ENCODE peak calls at places on chromosomes 12 and 14, in eight cellular contexts. Z is transverse colon, L is endothelial cell of umbilical vein, F is body of pancreas, H is tibial nerve, N is adrenal gland, K is stomach, Q is heart left ventricle. W is an unnamed sample. For H3K36me3, the result is how much of the 10 kb centered on the place peaks cover.

GRCh38 chr14:103023881-103024473 is 33.4 kb downstream of the CDC42BPB start:
- DNase-seq in K (no peak), H (no peak), L (peak), F (no peak), Q (peak), N (no peak), Z (no peak), W (no peak)

GRCh38 chr12:123115409-123116111 is 35.3 kb downstream of the PITPNM2 start:
- DNase-seq in L (no peak), Z (peak), N (peak), K (no peak), F (peak), Q (peak), H (peak), W (no peak)

GRCh38 chr14:100622234-100622633 is 35.0 kb upstream of the BEGAIN start:
- DNase-seq in Q (peak), H (no peak), K (no peak), F (peak), Z (peak), N (peak), L (no peak), W (peak)

GRCh38 chr12:100995201-100995600 is 200.6 kb downstream of the ANO4 start:
- DNase-seq in K (no peak), Q (no peak), L (no peak), N (no peak), Z (no peak), F (no peak), H (no peak), W (no peak)

GRCh38 chr14:106613256-106613655 is 1086.9 kb downstream of the TMEM121 start:
- DNase-seq in K (no peak), N (no peak), Q (no peak), H (no peak), L (no peak), F (no peak), Z (no peak), W (no peak)

GRCh38 chr12:56759270-56759908 is 3.7 kb upstream of the HSD17B6 start:
- DNase-seq in L (no peak), Q (no peak), K (no peak), H (no peak), Z (no peak), N (no peak), F (no peak), W (no peak)

GRCh38 chr14:32985881-32986280 is 47.2 kb downstream of the NPAS3 start:
- DNase-seq in F (no peak), Z (peak), K (no peak), N (no peak), Q (peak), H (no peak), L (no peak), W (no peak)

GRCh38 chr12:26319511-26319910 is 124.1 kb downstream of the SSPN start:
- DNase-seq in K (no peak), L (no peak), N (peak), Z (no peak), F (peak), H (peak), Q (peak), W (no peak)

GRCh38 chr14:95156765-95157194 is 549 bp downstream of the DICER1 start:
- DNase-seq in N (no peak), K (peak), Q (peak), H (no peak), F (peak), L (peak), Z (peak), W (peak)

GRCh38 chr12:69872804-69873203 is 47.8 kb downstream of the MYRFL start:
- DNase-seq in Q (no peak), N (no peak), L (peak), Z (no peak), H (no peak), K (no peak), F (no peak), W (no peak)

GRCh38 chr12:13435535-13435934 is 239.0 kb downstream of the EMP1 start:
- DNase-seq in K (no peak), Q (no peak), L (no peak), H (no peak), Z (no peak), N (no peak), F (no peak), W (no peak)

GRCh38 chr12:22899184-22899583 is 274.2 kb downstream of the ETNK1 start:
- DNase-seq in L (no peak), Q (no peak), N (no peak), Z (no peak), K (no peak), F (no peak), H (no peak), W (no peak)

GRCh38 chr14:100524233-100524932 is 62.8 kb downstream of the BEGAIN start:
- DNase-seq in N (no peak), Q (no peak), Z (no peak), F (no peak), H (no peak), L (no peak), K (peak), W (no peak)

GRCh38 chr14:34461334-34462131 is 507 bp downstream of the SPTSSA start:
- DNase-seq in K (peak), N (peak), Q (peak), H (peak), Z (peak), F (peak), L (peak), W (peak)

GRCh38 chr14:95601650-95602049 is 66.8 kb downstream of the GLRX5 start:
- DNase-seq in F (no peak), N (no peak), Z (no peak), Q (no peak), K (no peak), H (no peak), L (no peak), W (no peak)

GRCh38 chr12:96078281-96078761 is 42.9 kb upstream of the LTA4H start:
- DNase-seq in F (peak), Q (peak), H (no peak), L (peak), Z (no peak), K (peak), N (peak), W (peak)

GRCh38 chr14:103121161-103121845 is 2.0 kb upstream of the TNFAIP2 start:
- DNase-seq in Z (peak), L (peak), F (no peak), N (peak), Q (peak), K (no peak), H (peak), W (peak)

GRCh38 chr12:49868952-49869815 is 26.3 kb upstream of the BCDIN3D start:
- DNase-seq in K (peak), Q (peak), F (peak), Z (peak), N (peak), H (peak), L (peak), W (no peak)

GRCh38 chr14:94748667-94749347 is 21.1 kb downstream of the GSC start:
- DNase-seq in Z (peak), K (peak), N (no peak), Q (no peak), H (no peak), L (no peak), F (peak), W (no peak)

GRCh38 chr14:77040995-77041744 is 12.7 kb upstream of the IRF2BPL start:
- DNase-seq in Q (no peak), N (no peak), L (no peak), Z (peak), H (no peak), K (no peak), F (peak), W (no peak)

GRCh38 chr12:104263580-104264358 is 39.8 kb upstream of the EID3 start:
- DNase-seq in F (no peak), H (no peak), Q (no peak), Z (no peak), N (no peak), L (no peak), K (no peak), W (no peak)

GRCh38 chr14:31926123-31926522 is 151.0 kb upstream of the ARHGAP5 start:
- DNase-seq in F (no peak), K (no peak), N (no peak), H (no peak), Z (no peak), L (peak), Q (no peak), W (no peak)

GRCh38 chr14:89340200-89340667 is 76.8 kb downstream of the FOXN3 start:
- DNase-seq in N (no peak), H (no peak), Z (no peak), Q (no peak), F (no peak), K (no peak), L (no peak), W (no peak)

GRCh38 chr12:21478756-21479455 is 22.5 kb downstream of the RECQL start:
- DNase-seq in H (no peak), K (no peak), L (no peak), Q (no peak), Z (no peak), F (no peak), N (no peak), W (no peak)

GRCh38 chr12:126742326-126742725 is 1524.6 kb upstream of the TMEM132C start:
- DNase-seq in L (no peak), F (no peak), N (no peak), H (no peak), Z (no peak), Q (no peak), K (no peak), W (no peak)

GRCh38 chr14:79369359-79370332 is 841.7 kb downstream of the DIO2 start:
- DNase-seq in L (peak), H (no peak), N (peak), K (no peak), F (peak), Z (no peak), Q (no peak), W (no peak)

GRCh38 chr12:47207829-47208248 is 128.1 kb upstream of the AMIGO2 start:
- DNase-seq in L (no peak), F (no peak), N (no peak), Q (no peak), K (no peak), Z (no peak), H (no peak), W (no peak)

GRCh38 chr12:4809449-4810218 is 89.4 kb downstream of the GALNT8 start:
- DNase-seq in Z (no peak), H (no peak), L (no peak), N (no peak), K (no peak), Q (no peak), F (no peak), W (no peak)

GRCh38 chr12:45464699-45465098 is 248.8 kb downstream of the ANO6 start:
- DNase-seq in K (no peak), F (no peak), H (no peak), Q (no peak), L (no peak), N (no peak), Z (no peak), W (no peak)

GRCh38 chr12:5718680-5719079 is 226.4 kb downstream of the ANO2 start:
- DNase-seq in L (peak), K (no peak), H (no peak), F (peak), Q (peak), N (no peak), Z (no peak), W (no peak)

DNA sequence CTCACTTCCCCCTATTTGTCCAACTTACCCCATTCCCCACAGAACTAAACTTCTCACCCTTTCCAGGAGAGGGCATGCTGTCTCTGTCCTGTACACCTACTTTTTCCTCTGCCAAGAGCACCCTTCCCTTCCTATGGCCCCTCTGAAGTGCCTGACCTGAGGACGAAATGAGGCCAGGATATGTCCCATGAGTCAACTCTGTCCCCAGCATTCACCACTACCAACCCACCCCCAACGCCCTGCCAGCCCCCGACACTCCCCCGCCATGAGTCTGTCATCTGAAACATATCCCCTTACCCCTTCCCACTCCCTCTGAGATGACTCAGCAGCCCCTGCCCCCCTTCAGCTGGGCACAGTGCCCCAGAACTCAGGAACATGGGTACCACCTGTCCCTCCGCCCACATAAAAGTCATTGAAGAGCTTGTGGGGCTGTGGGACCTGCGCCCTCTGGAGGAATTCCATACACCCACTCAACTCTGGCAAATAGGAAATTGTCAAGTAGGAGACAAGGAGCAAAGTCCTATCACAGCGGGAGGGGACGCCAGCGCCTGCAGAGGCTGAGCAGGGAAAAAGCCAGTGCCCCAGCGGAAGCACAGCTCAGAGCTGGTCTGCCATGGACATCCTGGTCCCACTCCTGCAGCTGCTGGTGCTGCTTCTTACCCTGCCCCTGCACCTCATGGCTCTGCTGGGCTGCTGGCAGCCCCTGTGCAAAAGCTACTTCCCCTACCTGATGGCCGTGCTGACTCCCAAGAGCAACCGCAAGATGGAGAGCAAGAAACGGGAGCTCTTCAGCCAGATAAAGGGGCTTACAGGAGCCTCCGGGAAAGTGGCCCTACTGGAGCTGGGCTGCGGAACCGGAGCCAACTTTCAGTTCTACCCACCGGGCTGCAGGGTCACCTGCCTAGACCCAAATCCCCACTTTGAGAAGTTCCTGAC is 26.3 kb downstream of the ITGA7 start:
- DNase-seq in Q (peak), N (peak), F (peak), K (peak), H (no peak), L (peak), Z (peak), W (peak)
- TF ChIP-seq CTCF in Q (peak), N (peak), F (peak), K (no peak), H (peak), L (peak), Z (peak), W (peak)

DNA sequence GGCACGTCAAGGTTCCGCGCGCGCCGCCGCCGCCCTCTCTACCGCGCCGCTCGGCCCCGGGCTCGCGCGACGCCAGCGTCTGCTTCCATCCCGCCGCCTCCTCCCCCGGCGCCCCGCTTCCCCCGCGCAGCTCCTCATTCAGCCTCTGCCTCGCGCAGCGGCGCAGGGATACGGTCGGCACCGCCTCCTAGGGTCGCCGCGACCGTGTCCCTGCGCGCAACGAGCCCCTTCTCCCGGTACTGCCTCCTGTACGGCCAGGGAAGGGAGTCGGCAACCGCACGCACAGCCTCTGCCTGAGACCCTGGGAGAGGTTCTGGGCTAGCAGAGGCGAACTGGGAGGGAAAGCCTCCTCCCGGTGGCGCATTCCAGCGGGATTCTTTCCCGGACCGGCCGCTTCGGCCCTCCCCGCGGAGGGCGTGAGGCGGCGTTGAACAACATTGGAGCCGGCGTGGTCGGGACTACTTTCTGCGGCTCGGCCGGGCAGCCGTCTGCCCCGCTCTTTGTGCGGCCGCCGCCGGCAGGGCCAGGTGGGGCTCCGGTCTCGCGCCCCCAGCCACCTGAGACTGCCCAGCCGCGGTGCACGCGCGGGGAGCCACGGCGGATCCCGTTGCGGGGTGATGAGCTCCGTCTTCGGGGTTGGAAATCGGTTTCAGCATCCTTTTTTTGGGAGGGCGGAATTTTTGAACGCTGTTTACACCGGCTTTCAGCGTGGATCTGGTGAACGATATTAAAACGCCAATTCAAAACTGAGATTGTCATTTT is at the start of gene LRP6:
- DNase-seq in K (peak), N (peak), H (peak), Z (peak), Q (peak), F (peak), L (peak), W (peak)
- TF ChIP-seq POLR2A in K (peak), N (peak), H (peak), Z (peak), Q (no peak), F (peak), L (peak), W (peak)

DNA sequence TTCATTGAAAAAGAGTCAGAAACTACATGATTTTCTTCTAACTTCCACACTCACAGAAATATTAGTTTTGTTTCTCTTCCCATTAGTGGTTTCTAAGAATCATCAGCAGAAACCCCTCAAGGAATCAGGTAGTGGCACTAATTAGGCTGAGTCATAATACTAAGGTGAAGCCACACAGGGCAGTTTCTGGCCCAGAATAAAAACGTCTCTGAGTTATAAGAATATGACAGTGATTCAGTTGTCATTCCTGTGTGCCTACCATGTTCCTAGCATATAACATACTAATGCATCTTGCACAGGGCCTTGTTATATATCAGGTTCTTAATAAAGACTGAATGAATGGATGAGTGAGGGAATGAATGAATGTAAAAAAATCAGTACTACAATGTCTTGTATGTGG is 206.0 kb upstream of the PLEKHG7 start:
- DNase-seq in Q (no peak), N (no peak), H (no peak), K (no peak), F (no peak), L (no peak), Z (no peak), W (no peak)
- H3K36me3 ChIP-seq in Q (under half), N (under half), H (under half), K (under half), F (under half), L (under half), Z (under half), W (under half)

DNA sequence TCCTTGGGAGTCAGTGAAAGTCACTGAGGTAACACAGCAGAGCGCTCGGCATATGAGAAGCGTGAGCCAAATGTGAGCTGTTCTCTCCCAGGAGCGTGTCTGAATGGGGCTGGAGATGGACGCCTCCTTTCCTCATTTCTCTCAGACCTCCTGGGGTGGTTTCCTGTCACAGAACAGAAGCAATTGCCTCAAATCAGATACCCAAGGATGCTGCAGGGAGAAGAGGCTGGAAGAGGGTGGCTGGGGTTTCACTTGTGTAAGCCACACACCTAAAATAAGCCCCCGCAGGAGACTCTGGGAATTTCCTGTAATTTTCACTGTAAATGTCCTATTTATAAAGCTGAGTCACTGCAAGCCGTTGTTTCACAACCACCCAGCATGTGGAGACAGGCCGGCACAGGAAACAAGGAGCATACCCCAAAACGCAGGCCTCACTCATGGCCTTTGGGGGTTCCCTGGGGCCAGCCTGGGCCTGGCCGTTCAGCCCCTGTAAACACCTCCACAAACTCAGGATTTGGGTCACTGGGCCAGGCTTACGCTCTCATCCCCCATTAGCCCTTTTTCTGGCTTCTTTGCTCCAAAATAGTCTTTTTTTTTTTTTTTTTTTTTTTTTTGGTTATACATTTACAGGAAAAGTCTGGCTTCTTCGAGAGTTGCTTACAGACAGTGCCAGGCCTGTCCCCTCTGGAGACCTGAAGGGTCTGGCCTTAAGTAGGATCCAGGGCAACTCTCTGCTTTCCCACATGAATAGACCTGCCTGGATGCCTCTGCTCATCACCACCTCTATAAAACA is 55.3 kb downstream of the VCPKMT start:
- DNase-seq in H (no peak), K (no peak), N (peak), Z (peak), L (peak), F (peak), Q (peak), W (peak)
- TF ChIP-seq CTCF in H (no peak), K (no peak), N (peak), Z (no peak), L (peak), F (no peak), Q (peak), W (no peak)

DNA sequence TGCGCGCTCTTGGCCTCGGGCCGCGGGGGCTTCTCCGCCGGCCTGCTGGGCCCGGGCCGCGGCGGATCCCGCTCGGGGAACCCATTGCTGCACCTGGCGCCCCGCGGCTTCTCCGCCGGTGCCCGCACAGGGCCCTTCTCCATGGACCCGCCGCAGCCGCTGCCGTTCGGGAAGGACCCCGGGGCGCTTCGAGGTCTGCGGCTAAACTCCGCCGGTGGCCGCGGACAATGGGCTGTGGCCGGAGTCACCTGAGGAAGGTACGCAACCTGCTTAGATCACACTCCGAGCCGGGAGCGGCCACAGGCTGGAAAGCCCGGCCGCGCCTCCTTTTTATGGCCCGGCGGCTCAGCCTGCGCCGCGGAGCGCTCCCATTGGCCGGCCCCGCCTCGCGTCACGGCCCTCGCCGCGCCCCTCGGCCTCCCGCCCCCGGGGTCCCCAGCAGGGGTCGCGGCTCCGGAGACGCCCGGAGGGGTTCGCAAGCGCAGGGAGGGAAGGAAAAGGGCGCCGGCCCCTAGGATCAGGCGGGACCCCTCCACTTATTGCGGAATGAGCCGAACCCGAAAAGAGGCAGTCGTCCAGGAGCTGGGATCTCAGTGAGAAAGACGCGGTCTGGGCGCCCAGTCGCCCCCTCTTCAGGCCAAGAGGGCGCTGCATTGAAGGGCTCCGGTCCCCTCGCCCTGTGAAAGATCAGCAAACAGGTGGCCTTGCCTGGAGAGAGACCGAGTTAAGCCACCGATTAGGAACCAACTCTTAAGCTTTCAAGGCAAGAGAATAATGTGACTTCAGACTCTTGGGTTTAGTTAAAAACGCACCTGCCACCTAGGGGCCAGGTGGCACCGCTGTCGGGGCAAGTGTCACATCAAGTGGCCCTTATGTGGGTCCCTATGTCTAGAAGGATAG is at the start of gene GCH1:
- DNase-seq in Z (peak), N (peak), Q (peak), K (peak), H (no peak), L (peak), F (peak), W (peak)
- TF ChIP-seq POLR2A in Z (peak), N (peak), Q (no peak), K (peak), H (no peak), L (peak), F (peak), W (peak)